ENCODE peak calls at places on chromosomes 13 and 19, in ten cellular contexts. Z is chondrocyte, Y is ELR, B is naive B cell, P is HCEC 1CT, K is T-cell, I is HEK293T, H is GF-D8, X is pancreas, G is amniotic epithelial cell. W is an unnamed sample.

GRCh38 chr19:1847348-1847683 is 967 bp downstream of the REXO1 start:
- DNase-seq in K (no peak), H (no peak), Z (no peak), G (no peak), B (no peak), Y (no peak), P (no peak), X (no peak), I (no peak), W (no peak)

GRCh38 chr13:74288361-74288911 is 154.2 kb upstream of the KLF12 start:
- DNase-seq in I (peak; percentile 34), Y (no peak), K (no peak), H (no peak), P (no peak), B (peak; percentile 50), G (no peak), Z (no peak), X (peak; percentile 32), W (no peak)

GRCh38 chr13:39877134-39877533 is 221.7 kb downstream of the COG6 start:
- DNase-seq in X (no peak), K (no peak), I (no peak), G (no peak), P (no peak), H (no peak), Z (no peak), Y (no peak), B (no peak), W (no peak)

GRCh38 chr19:1333789-1334188 is 48.1 kb downstream of the EFNA2 start:
- DNase-seq in G (no peak), P (no peak), X (no peak), H (no peak), B (no peak), Z (no peak), K (no peak), I (no peak), Y (no peak), W (no peak)

GRCh38 chr13:52085416-52085815 is 43.5 kb downstream of the NEK5 start:
- DNase-seq in Y (peak; percentile 36), G (peak; percentile 95), Z (no peak), B (no peak), X (no peak), H (no peak), I (no peak), K (no peak), P (peak; percentile 80), W (no peak)

GRCh38 chr13:30847697-30848307 is 58.3 kb upstream of the MEDAG start:
- DNase-seq in P (peak; percentile 86), K (no peak), Y (peak; percentile 94), X (no peak), I (no peak), Z (no peak), B (no peak), G (peak; percentile 100), H (no peak), W (no peak)

GRCh38 chr13:79258489-79258888 is 147.6 kb downstream of the RBM26 start:
- DNase-seq in K (no peak), X (no peak), Y (no peak), B (no peak), G (no peak), P (no peak), I (no peak), H (no peak), Z (no peak), W (peak; percentile 25)

GRCh38 chr13:112835344-112835743 is 133.7 kb upstream of the MCF2L start:
- DNase-seq in G (no peak), Y (no peak), K (no peak), X (no peak), B (no peak), Z (no peak), I (no peak), P (no peak), H (no peak), W (no peak)

GRCh38 chr13:41802684-41803554 is 158.0 kb downstream of the VWA8 start:
- DNase-seq in G (peak; percentile 82), Z (no peak), P (peak; percentile 81), Y (peak; percentile 92), H (no peak), I (no peak), B (no peak), K (no peak), X (no peak), W (no peak)

GRCh38 chr19:56671613-56671994 is at the start of gene ZNF835:
- DNase-seq in P (no peak), K (peak; percentile 63), B (peak; percentile 89), H (peak; percentile 65), G (no peak), Z (no peak), X (peak; percentile 91), I (no peak), Y (no peak), W (peak; percentile 46)

GRCh38 chr13:67623630-67624029 is 393.5 kb upstream of the PCDH9 start:
- DNase-seq in H (no peak), I (no peak), K (no peak), B (no peak), Y (no peak), X (no peak), G (no peak), Z (no peak), P (no peak), W (no peak)

GRCh38 chr19:5407356-5407755 is 47.9 kb upstream of the ZNRF4 start:
- DNase-seq in G (peak; percentile 13), P (no peak), X (no peak), Z (no peak), H (no peak), B (no peak), I (peak; percentile 46), K (no peak), Y (peak; percentile 54), W (no peak)

GRCh38 chr13:44048326-44048725 is 168.6 kb downstream of the LACC1 start:
- DNase-seq in Y (peak; percentile 32), X (no peak), H (no peak), B (no peak), Z (no peak), G (no peak), P (no peak), I (no peak), K (no peak), W (no peak)

GRCh38 chr19:44113784-44114390 is 688 bp downstream of the ZNF225 start:
- DNase-seq in Y (peak; percentile 20), P (no peak), H (no peak), X (peak; percentile 44), B (no peak), I (peak; percentile 9), Z (no peak), K (no peak), G (no peak), W (no peak)

GRCh38 chr13:30181856-30182651 is 125.3 kb downstream of the KATNAL1 start:
- DNase-seq in Y (peak; percentile 13), B (no peak), I (no peak), K (no peak), Z (no peak), G (no peak), P (no peak), H (no peak), X (no peak), W (no peak)

GRCh38 chr19:46860846-46861690 is at the start of gene ARHGAP35:
- DNase-seq in X (peak; percentile 86), G (peak; percentile 76), B (no peak), Z (no peak), Y (no peak), K (no peak), H (no peak), P (no peak), I (peak; percentile 85), W (peak; percentile 76)

GRCh38 chr13:32904271-32904670 is 112.0 kb upstream of the KL start:
- DNase-seq in G (no peak), H (no peak), X (no peak), Z (no peak), B (no peak), P (no peak), K (no peak), Y (no peak), I (no peak), W (no peak)

W was measured in T-helper 1 cell.